ENCODE peak calls at places on chromosomes 1 and 21, in four cellular contexts. T is WTC11, S is breast epithelium, N is neural crest cell. C is an unnamed sample.

GRCh38 chr1:90821152-90821792 is 104.2 kb upstream of the BARHL2 start:
- DNase-seq in T (no peak), S (no peak), N (no peak), C (no peak)

GRCh38 chr1:67308136-67308535 is 463 bp downstream of the IL12RB2 start:
- DNase-seq in T (peak), S (no peak), N (no peak), C (no peak)

GRCh38 chr21:36466061-36466511 is 13.8 kb downstream of the CLDN14 start:
- DNase-seq in T (no peak), S (no peak), N (no peak), C (no peak)

GRCh38 chr1:12087797-12088314 is 24.8 kb downstream of the TNFRSF8 start:
- DNase-seq in T (no peak), S (no peak), N (no peak), C (no peak)

GRCh38 chr1:28437924-28438699 is 67.7 kb upstream of the RCC1 start:
- DNase-seq in T (peak), S (peak), N (peak), C (no peak)

GRCh38 chr1:231970684-231971083 is 344.1 kb downstream of the DISC1 start:
- DNase-seq in T (no peak), S (no peak), N (no peak), C (no peak)

GRCh38 chr1:95197616-95198252 is 36.3 kb upstream of the RWDD3 start:
- DNase-seq in T (no peak), S (no peak), N (no peak), C (no peak)

GRCh38 chr1:155984341-155984740 is 6.0 kb upstream of the ARHGEF2 start:
- DNase-seq in T (peak), S (no peak), N (no peak), C (peak)

GRCh38 chr1:23168079-23168461 is 586 bp downstream of the LUZP1 start:
- DNase-seq in T (no peak), S (no peak), N (peak), C (peak)

GRCh38 chr1:234661249-234661928 is 51.4 kb upstream of the IRF2BP2 start:
- DNase-seq in T (no peak), S (no peak), N (no peak), C (no peak)

GRCh38 chr1:168509875-168510594 is 33.8 kb downstream of the XCL2 start:
- DNase-seq in T (no peak), S (no peak), N (no peak), C (no peak)

GRCh38 chr1:62905872-62906271 is 121.9 kb downstream of the ATG4C start:
- DNase-seq in T (no peak), S (no peak), N (no peak), C (no peak)

GRCh38 chr1:62905309-62905708 is 121.4 kb downstream of the ATG4C start:
- DNase-seq in T (no peak), S (no peak), N (no peak), C (no peak)

GRCh38 chr1:62908168-62908567 is 124.2 kb downstream of the ATG4C start:
- DNase-seq in T (no peak), S (no peak), N (no peak), C (no peak)

GRCh38 chr1:62904537-62904936 is 120.6 kb downstream of the ATG4C start:
- DNase-seq in T (no peak), S (no peak), N (no peak), C (no peak)

GRCh38 chr1:62906428-62906886 is 122.5 kb downstream of the ATG4C start:
- DNase-seq in T (peak), S (no peak), N (peak), C (no peak)
- TF ChIP-seq CTCF in T (peak), S (no peak), N (peak), C (peak)

DNA sequence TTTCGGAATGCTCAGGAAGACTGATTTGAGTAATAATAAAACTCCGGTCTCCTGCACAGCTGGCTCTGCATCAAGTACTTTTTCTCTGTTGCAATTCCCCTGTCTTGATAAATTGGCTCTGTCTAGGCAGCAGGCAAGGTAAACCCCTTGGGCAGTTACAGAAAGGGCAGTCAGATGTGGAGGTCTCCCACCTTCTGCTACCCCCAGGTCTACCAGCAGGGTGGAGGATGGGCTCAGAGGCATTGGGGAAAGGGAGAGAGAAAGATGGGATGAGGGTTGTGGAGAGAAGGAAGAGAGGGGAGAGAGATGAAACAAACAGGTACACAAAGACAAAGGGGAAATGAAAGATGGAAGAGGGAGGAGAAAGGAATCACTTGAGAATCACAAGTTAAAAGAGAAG is 156.8 kb downstream of the MIS18A start:
- DNase-seq in T (no peak), S (no peak), N (no peak), C (no peak)
- TF ChIP-seq CTCF in T (no peak), S (no peak), N (no peak), C (no peak)

DNA sequence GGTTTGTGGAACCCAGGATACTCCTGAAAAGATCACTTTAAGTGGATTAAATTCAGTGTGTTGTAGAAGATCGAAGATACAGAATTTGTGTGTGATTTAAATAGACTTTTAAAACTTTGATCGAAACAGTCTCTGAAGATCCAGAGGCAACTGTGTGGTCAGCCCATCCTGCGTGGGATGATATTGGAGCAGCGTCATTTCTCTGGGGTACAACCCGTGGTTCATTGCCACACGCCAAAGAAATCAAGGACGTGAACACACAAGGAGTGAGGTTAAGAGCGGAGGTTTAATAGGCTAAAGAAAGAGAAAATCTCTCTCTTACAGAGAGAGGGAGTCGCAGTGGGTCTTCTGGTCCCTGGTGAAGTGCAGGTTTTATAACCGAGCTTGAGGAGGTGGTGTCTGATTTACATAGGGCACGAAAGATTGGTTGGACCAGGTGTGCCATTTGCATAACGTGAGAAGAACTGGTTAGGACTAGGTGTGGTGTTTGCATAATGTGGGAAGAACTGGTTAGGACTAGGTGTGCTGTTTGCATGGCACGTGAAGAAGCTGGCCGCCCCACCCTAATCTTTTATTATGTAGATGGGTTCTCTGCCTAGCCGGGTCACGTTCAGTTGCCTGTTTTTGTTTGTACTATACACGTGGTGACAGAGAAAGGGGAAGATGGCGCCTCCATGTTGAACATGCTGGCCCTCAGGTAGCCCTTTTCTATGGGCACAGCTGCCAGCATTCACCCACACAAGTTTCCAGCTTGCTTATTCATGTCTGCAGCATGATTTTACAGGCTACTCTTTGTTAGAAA is 82.3 kb downstream of the ADSS2 start:
- DNase-seq in T (peak), S (no peak), N (no peak), C (no peak)
- TF ChIP-seq CTCF in T (no peak), S (no peak), N (no peak), C (no peak)

GRCh38 chr21:44874240-44874496 is 678 bp upstream of the PTTG1IP start:
- DNase-seq in T (no peak), S (no peak), N (no peak), C (no peak)

GRCh38 chr21:44871576-44872265 is 1.8 kb downstream of the PTTG1IP start:
- DNase-seq in T (no peak), S (no peak), N (no peak), C (no peak)

GRCh38 chr21:44873356-44874239 is at the start of gene PTTG1IP:
- DNase-seq in T (peak), S (peak), N (peak), C (peak)

GRCh38 chr21:44872266-44872567 is 1.3 kb downstream of the PTTG1IP start:
- DNase-seq in T (no peak), S (no peak), N (no peak), C (no peak)

GRCh38 chr21:44872568-44873355 is 728 bp downstream of the PTTG1IP start:
- DNase-seq in T (no peak), S (no peak), N (no peak), C (peak)
- TF ChIP-seq CTCF in T (no peak), S (no peak), N (no peak), C (no peak)

GRCh38 chr1:30699762-30700161 is 23.6 kb downstream of the MATN1 start:
- DNase-seq in T (no peak), S (no peak), N (no peak), C (no peak)

GRCh38 chr1:30698401-30698981 is 24.9 kb downstream of the MATN1 start:
- DNase-seq in T (no peak), S (peak), N (no peak), C (no peak)

GRCh38 chr1:30696831-30697230 is 26.6 kb downstream of the MATN1 start:
- DNase-seq in T (no peak), S (peak), N (no peak), C (no peak)

GRCh38 chr1:30697571-30697970 is 25.8 kb downstream of the MATN1 start:
- DNase-seq in T (no peak), S (peak), N (no peak), C (no peak)

DNA sequence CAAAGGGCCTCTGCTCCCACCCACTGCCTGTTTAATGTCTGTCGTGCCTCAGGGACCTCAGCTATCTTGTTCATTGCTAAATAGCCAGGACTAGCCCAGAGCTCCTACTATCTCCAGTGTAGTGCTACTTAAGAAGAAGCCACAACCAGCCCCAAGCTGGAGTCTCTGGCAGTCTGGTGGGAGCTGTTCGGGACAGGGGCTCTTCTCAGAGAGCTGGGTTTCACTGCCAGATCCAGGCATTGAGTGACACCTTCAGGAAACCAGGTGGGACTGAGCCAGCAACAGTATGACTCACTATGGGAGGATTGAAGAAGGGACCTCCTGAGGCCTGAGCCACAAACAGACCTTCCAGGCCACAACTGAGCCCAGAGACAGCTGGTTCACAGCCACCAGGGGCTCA is 25.4 kb downstream of the MATN1 start:
- DNase-seq in T (no peak), S (no peak), N (no peak), C (no peak)
- TF ChIP-seq CTCF in T (no peak), S (no peak), N (no peak), C (no peak)

GRCh38 chr1:165306543-165307434 is 49.7 kb downstream of the LMX1A start:
- DNase-seq in T (no peak), S (no peak), N (no peak), C (no peak)

GRCh38 chr1:165298081-165298820 is 58.3 kb downstream of the LMX1A start:
- DNase-seq in T (no peak), S (no peak), N (no peak), C (no peak)

GRCh38 chr1:165303415-165303814 is 53.1 kb downstream of the LMX1A start:
- DNase-seq in T (no peak), S (no peak), N (no peak), C (no peak)
- TF ChIP-seq CTCF in T (no peak), S (no peak), N (no peak), C (no peak)

GRCh38 chr1:44588551-44588950 is 85.7 kb downstream of the TMEM53 start:
- DNase-seq in T (no peak), S (no peak), N (no peak), C (no peak)

GRCh38 chr1:44590475-44590874 is 83.8 kb downstream of the TMEM53 start:
- DNase-seq in T (no peak), S (no peak), N (no peak), C (no peak)

GRCh38 chr1:44594871-44595735 is 79.2 kb downstream of the TMEM53 start:
- DNase-seq in T (peak), S (peak), N (peak), C (peak)

GRCh38 chr1:44594353-44594752 is 79.9 kb downstream of the TMEM53 start:
- DNase-seq in T (no peak), S (no peak), N (no peak), C (no peak)

GRCh38 chr1:44592208-44593145 is 81.8 kb downstream of the TMEM53 start:
- DNase-seq in T (peak), S (no peak), N (no peak), C (no peak)
- TF ChIP-seq CTCF in T (no peak), S (no peak), N (no peak), C (no peak)

GRCh38 chr21:41878831-41879189 is 334 bp downstream of the PRDM15 start:
- DNase-seq in T (peak), S (peak), N (peak), C (peak)

GRCh38 chr21:41877901-41878830 is 978 bp downstream of the PRDM15 start:
- DNase-seq in T (peak), S (no peak), N (no peak), C (no peak)

GRCh38 chr21:41875086-41875485 is 4.1 kb downstream of the PRDM15 start:
- DNase-seq in T (no peak), S (no peak), N (no peak), C (no peak)

GRCh38 chr21:41876396-41876795 is 2.7 kb downstream of the PRDM15 start:
- DNase-seq in T (no peak), S (no peak), N (no peak), C (no peak)

GRCh38 chr21:41876928-41877652 is 2.1 kb downstream of the PRDM15 start:
- DNase-seq in T (no peak), S (no peak), N (no peak), C (no peak)
- TF ChIP-seq CTCF in T (no peak), S (no peak), N (no peak), C (no peak)

C was measured in progenitor cell of endocrine pancreas.